ENCODE peak calls at places on chromosome 13, in six cellular contexts. One of them, this sample, is unnamed.
A peak's percentile ranks its signal among the peaks of the same experiment; 100 is the strongest.

GRCh38 chr13:92838786-92839185 is 387.8 kb upstream of the GPC6 start:
- DNase-seq in HepG2: peak; percentile 4
- DNase-seq in K562: no peak
- DNase-seq in endothelial cell of umbilical vein: no peak
- DNase-seq in A549: peak; percentile 0
- DNase-seq in GM12878: no peak
- DNase-seq in this sample: no peak

GRCh38 chr13:27960362-27961226 is 8.5 kb downstream of the CDX2 start:
- DNase-seq in HepG2: peak; percentile 97
- DNase-seq in K562: peak; percentile 35
- DNase-seq in endothelial cell of umbilical vein: no peak
- DNase-seq in A549: peak; percentile 87
- DNase-seq in GM12878: no peak
- DNase-seq in this sample: peak; percentile 93

GRCh38 chr13:29319451-29319850 is 276.0 kb downstream of the SLC7A1 start:
- DNase-seq in HepG2: no peak
- DNase-seq in K562: no peak
- DNase-seq in endothelial cell of umbilical vein: no peak
- DNase-seq in A549: no peak
- DNase-seq in GM12878: no peak
- DNase-seq in this sample: no peak

GRCh38 chr13:100984349-100984748 is 309.8 kb upstream of the TMTC4 start:
- DNase-seq in HepG2: no peak
- DNase-seq in K562: no peak
- DNase-seq in endothelial cell of umbilical vein: no peak
- DNase-seq in A549: no peak
- DNase-seq in GM12878: no peak
- DNase-seq in this sample: no peak

GRCh38 chr13:102724923-102725322 is 30.1 kb upstream of the METTL21C start:
- DNase-seq in HepG2: peak; percentile 82
- DNase-seq in K562: no peak
- DNase-seq in endothelial cell of umbilical vein: peak; percentile 76
- DNase-seq in A549: peak; percentile 42
- DNase-seq in GM12878: no peak
- DNase-seq in this sample: peak; percentile 38

GRCh38 chr13:50519866-50520265 is 323.6 kb downstream of the DLEU7 start:
- DNase-seq in HepG2: no peak
- DNase-seq in K562: no peak
- DNase-seq in endothelial cell of umbilical vein: no peak
- DNase-seq in A549: no peak
- DNase-seq in GM12878: no peak
- DNase-seq in this sample: no peak

GRCh38 chr13:110230661-110231347 is 76.2 kb downstream of the COL4A1 start:
- DNase-seq in HepG2: no peak
- DNase-seq in K562: no peak
- DNase-seq in endothelial cell of umbilical vein: no peak
- DNase-seq in A549: no peak
- DNase-seq in GM12878: no peak
- DNase-seq in this sample: no peak

GRCh38 chr13:50892162-50892944 is 17.2 kb upstream of the RNASEH2B start:
- DNase-seq in HepG2: no peak
- DNase-seq in K562: no peak
- DNase-seq in endothelial cell of umbilical vein: no peak
- DNase-seq in A549: no peak
- DNase-seq in GM12878: no peak
- DNase-seq in this sample: peak; percentile 73

GRCh38 chr13:85166891-85167290 is 632.3 kb downstream of the SLITRK6 start:
- DNase-seq in HepG2: no peak
- DNase-seq in K562: no peak
- DNase-seq in endothelial cell of umbilical vein: no peak
- DNase-seq in A549: no peak
- DNase-seq in GM12878: no peak
- DNase-seq in this sample: no peak

GRCh38 chr13:94825507-94825906 is 113.2 kb upstream of the SOX21 start:
- DNase-seq in HepG2: no peak
- DNase-seq in K562: no peak
- DNase-seq in endothelial cell of umbilical vein: no peak
- DNase-seq in A549: no peak
- DNase-seq in GM12878: no peak
- DNase-seq in this sample: no peak

GRCh38 chr13:39766464-39767167 is 111.2 kb downstream of the COG6 start:
- DNase-seq in HepG2: no peak
- DNase-seq in K562: no peak
- DNase-seq in endothelial cell of umbilical vein: no peak
- DNase-seq in A549: no peak
- DNase-seq in GM12878: no peak
- DNase-seq in this sample: no peak

GRCh38 chr13:50846861-50847475 is 3.5 kb upstream of the DLEU7 start:
- DNase-seq in HepG2: no peak
- DNase-seq in K562: no peak
- DNase-seq in endothelial cell of umbilical vein: no peak
- DNase-seq in A549: no peak
- DNase-seq in GM12878: no peak
- DNase-seq in this sample: no peak

GRCh38 chr13:58085819-58086218 is 454.3 kb downstream of the PCDH17 start:
- DNase-seq in HepG2: no peak
- DNase-seq in K562: no peak
- DNase-seq in endothelial cell of umbilical vein: no peak
- DNase-seq in A549: no peak
- DNase-seq in GM12878: no peak
- DNase-seq in this sample: peak; percentile 62

GRCh38 chr13:97385146-97385545 is 48.8 kb upstream of the RAP2A start:
- DNase-seq in HepG2: no peak
- DNase-seq in K562: no peak
- DNase-seq in endothelial cell of umbilical vein: no peak
- DNase-seq in A549: no peak
- DNase-seq in GM12878: no peak
- DNase-seq in this sample: no peak

DNA sequence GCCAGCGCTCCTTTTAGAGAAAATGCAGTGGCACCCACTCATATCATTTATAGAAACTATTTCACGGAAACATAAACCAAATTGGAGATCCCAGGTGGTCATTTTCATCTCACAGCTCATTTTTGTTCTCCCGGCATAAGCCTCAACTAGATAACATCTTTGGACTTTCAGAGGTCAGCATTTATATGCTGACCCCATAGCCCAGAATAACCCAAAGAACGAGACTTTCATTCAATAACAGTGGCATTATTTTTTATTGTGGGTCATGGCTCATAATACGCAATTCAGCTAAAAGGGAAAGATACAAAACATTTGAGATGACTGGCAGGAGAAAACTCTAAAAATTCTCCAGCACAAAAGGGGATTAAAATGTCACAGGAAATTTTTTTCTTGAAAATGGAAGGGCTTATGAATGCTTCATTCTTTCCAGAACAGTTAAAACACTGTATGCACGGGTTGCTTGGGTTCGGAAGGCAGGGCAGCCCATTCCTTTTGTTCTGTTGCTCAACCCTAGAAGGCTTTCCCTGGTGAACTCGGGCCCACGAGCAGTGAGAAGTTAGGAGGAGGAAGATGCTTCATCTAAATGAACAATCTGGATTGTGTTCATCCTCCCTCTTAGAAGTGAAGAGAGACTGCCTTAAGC is 24.0 kb downstream of the STARD13 start:
- DNase-seq in HepG2: peak; percentile 83
- DNase-seq in K562: no peak
- DNase-seq in endothelial cell of umbilical vein: no peak
- DNase-seq in A549: no peak
- DNase-seq in GM12878: no peak
- DNase-seq in this sample: no peak
- TF ChIP-seq MYC in HepG2: no peak
- TF ChIP-seq MYC in K562: no peak
- TF ChIP-seq MYC in endothelial cell of umbilical vein: no peak
- TF ChIP-seq MYC in A549: no peak
- TF ChIP-seq MYC in GM12878: no peak
- TF ChIP-seq MYC in this sample: no peak

GRCh38 chr13:19927117-19927734 is 31.3 kb upstream of the ZMYM2 start:
- DNase-seq in HepG2: peak; percentile 21
- DNase-seq in K562: no peak
- DNase-seq in endothelial cell of umbilical vein: peak; percentile 59
- DNase-seq in A549: peak; percentile 40
- DNase-seq in GM12878: no peak
- DNase-seq in this sample: peak; percentile 48
- H3K4me3 ChIP-seq in HepG2: no peak overlapping the region
- H3K4me3 ChIP-seq in K562: no peak overlapping the region
- H3K4me3 ChIP-seq in endothelial cell of umbilical vein: no peak overlapping the region
- H3K4me3 ChIP-seq in A549: no peak overlapping the region
- H3K4me3 ChIP-seq in GM12878: no peak overlapping the region
- H3K4me3 ChIP-seq in this sample: no peak overlapping the region

GRCh38 chr13:45336025-45336800 is 4.8 kb downstream of the TPT1 start:
- DNase-seq in HepG2: no peak
- DNase-seq in K562: no peak
- DNase-seq in endothelial cell of umbilical vein: no peak
- DNase-seq in A549: no peak
- DNase-seq in GM12878: no peak
- DNase-seq in this sample: peak; percentile 25
- TF ChIP-seq POLR2A in HepG2: no peak
- TF ChIP-seq POLR2A in K562: peak; percentile 14
- TF ChIP-seq POLR2A in endothelial cell of umbilical vein: no peak
- TF ChIP-seq POLR2A in A549: no peak
- TF ChIP-seq POLR2A in GM12878: peak; percentile 66
- TF ChIP-seq POLR2A in this sample: peak; percentile 3

GRCh38 chr13:114067886-114068722 is 64.3 kb downstream of the RASA3 start:
- DNase-seq in HepG2: no peak
- DNase-seq in K562: no peak
- DNase-seq in endothelial cell of umbilical vein: no peak
- DNase-seq in A549: no peak
- DNase-seq in GM12878: no peak
- DNase-seq in this sample: peak; percentile 30
- TF ChIP-seq MYC in HepG2: no peak
- TF ChIP-seq MYC in K562: no peak
- TF ChIP-seq MYC in endothelial cell of umbilical vein: no peak
- TF ChIP-seq MYC in A549: no peak
- TF ChIP-seq MYC in GM12878: no peak
- TF ChIP-seq MYC in this sample: no peak

GRCh38 chr13:30779608-30780007 is 44.3 kb downstream of the ALOX5AP start:
- DNase-seq in HepG2: no peak
- DNase-seq in K562: no peak
- DNase-seq in endothelial cell of umbilical vein: no peak
- DNase-seq in A549: no peak
- DNase-seq in GM12878: no peak
- DNase-seq in this sample: no peak

GRCh38 chr13:30776661-30777060 is 41.3 kb downstream of the ALOX5AP start:
- DNase-seq in HepG2: no peak
- DNase-seq in K562: no peak
- DNase-seq in endothelial cell of umbilical vein: no peak
- DNase-seq in A549: no peak
- DNase-seq in GM12878: no peak
- DNase-seq in this sample: peak; percentile 17

DNA sequence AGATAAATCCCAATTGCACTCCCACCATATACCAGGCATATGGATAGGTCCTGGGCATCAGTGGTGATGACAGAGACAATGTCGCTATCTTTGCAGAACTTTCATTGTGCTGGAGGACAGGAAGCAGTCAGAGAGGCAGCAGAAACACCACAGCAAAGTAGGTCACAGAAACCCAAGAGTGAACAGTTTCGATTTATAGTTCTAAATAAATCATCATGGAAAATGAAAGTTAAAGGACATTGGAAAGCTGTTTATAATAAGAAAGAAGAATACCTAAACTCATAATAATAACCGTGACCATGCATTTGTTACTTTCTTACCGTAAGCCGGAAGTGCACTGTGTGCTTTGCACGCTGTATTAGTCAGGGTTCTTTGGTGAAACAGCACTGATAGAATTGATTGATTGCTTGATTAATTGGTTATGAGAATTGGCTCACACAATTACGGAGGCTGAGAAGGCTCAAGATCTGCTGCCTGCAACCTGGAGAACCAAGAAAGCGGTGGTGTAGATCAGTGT is 38.9 kb downstream of the ALOX5AP start:
- DNase-seq in HepG2: no peak
- DNase-seq in K562: no peak
- DNase-seq in endothelial cell of umbilical vein: no peak
- DNase-seq in A549: no peak
- DNase-seq in GM12878: no peak
- DNase-seq in this sample: no peak
- H3K4me3 ChIP-seq in HepG2: no peak overlapping the region
- H3K4me3 ChIP-seq in K562: no peak overlapping the region
- H3K4me3 ChIP-seq in endothelial cell of umbilical vein: no peak overlapping the region
- H3K4me3 ChIP-seq in A549: no peak overlapping the region
- H3K4me3 ChIP-seq in GM12878: no peak overlapping the region
- H3K4me3 ChIP-seq in this sample: no peak overlapping the region

GRCh38 chr13:75458696-75459422 is 23.1 kb downstream of the TBC1D4 start:
- DNase-seq in HepG2: peak; percentile 97
- DNase-seq in K562: no peak
- DNase-seq in endothelial cell of umbilical vein: peak; percentile 20
- DNase-seq in A549: no peak
- DNase-seq in GM12878: peak; percentile 49
- DNase-seq in this sample: no peak
- TF ChIP-seq POLR2A in HepG2: peak; percentile 62
- TF ChIP-seq POLR2A in K562: no peak
- TF ChIP-seq POLR2A in endothelial cell of umbilical vein: no peak
- TF ChIP-seq POLR2A in A549: no peak
- TF ChIP-seq POLR2A in GM12878: no peak
- TF ChIP-seq POLR2A in this sample: no peak

GRCh38 chr13:77359171-77359570 is 32.3 kb upstream of the MYCBP2 start:
- DNase-seq in HepG2: no peak
- DNase-seq in K562: no peak
- DNase-seq in endothelial cell of umbilical vein: no peak
- DNase-seq in A549: no peak
- DNase-seq in GM12878: no peak
- DNase-seq in this sample: no peak
- TF ChIP-seq MYC in HepG2: no peak
- TF ChIP-seq MYC in K562: no peak
- TF ChIP-seq MYC in endothelial cell of umbilical vein: no peak
- TF ChIP-seq MYC in A549: no peak
- TF ChIP-seq MYC in GM12878: no peak
- TF ChIP-seq MYC in this sample: no peak

DNA sequence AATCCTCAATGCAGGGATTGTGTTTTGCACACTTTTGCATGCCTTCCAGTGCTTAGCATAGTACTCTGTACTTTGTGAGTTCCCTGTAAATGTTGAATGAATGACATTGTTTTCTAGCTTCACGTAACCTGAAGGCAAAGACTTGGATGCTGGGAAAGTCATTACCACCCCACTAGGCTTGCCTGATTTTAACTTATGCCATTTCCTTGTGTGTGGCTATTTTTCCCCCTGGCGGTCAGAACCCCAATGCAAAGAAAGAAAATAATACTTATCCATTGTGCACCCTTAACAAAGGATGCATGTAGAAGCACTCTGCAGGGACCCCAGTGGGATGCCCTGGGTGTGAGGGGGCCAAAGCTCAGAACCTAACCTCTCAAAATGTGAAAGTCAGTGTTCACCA is 1.2 kb upstream of the ENOX1 start:
- DNase-seq in HepG2: no peak
- DNase-seq in K562: no peak
- DNase-seq in endothelial cell of umbilical vein: peak; percentile 16
- DNase-seq in A549: peak; percentile 51
- DNase-seq in GM12878: no peak
- DNase-seq in this sample: no peak
- H3K4me3 ChIP-seq in HepG2: no peak overlapping the region
- H3K4me3 ChIP-seq in K562: no peak overlapping the region
- H3K4me3 ChIP-seq in endothelial cell of umbilical vein: no peak overlapping the region
- H3K4me3 ChIP-seq in A549: peak overlapping the region; percentile 60
- H3K4me3 ChIP-seq in GM12878: no peak overlapping the region
- H3K4me3 ChIP-seq in this sample: no peak overlapping the region